ENCODE peak calls at places on chromosomes 4 and X, in nine cellular contexts. W, X, K, M, I, A, B, G and C are unnamed samples.

GRCh38 chr4:81452452-81453011 is 19.2 kb downstream of the RASGEF1B start:
- DNase-seq in W (no peak), X (no peak), K (no peak), M (no peak), I (no peak), A (no peak), B (peak; percentile 80), G (no peak), C (no peak)

GRCh38 chr4:37601527-37601926 is 84.6 kb downstream of the RELL1 start:
- DNase-seq in W (peak; percentile 14), X (no peak), K (no peak), M (no peak), I (no peak), A (no peak), B (peak; percentile 44), G (no peak), C (peak; percentile 36)

GRCh38 chrX:43860646-43861370 is 21.4 kb downstream of the MAOB start:
- DNase-seq in W (no peak), X (no peak), K (no peak), M (no peak), I (no peak), A (no peak), B (peak; percentile 59), G (no peak), C (peak; percentile 33)

GRCh38 chrX:57104406-57104805 is 16.9 kb downstream of the SPIN2B start:
- DNase-seq in W (no peak), X (no peak), K (no peak), M (no peak), I (no peak), A (no peak), B (no peak), G (no peak), C (no peak)

GRCh38 chrX:16712116-16712824 is at the start of gene CTPS2:
- DNase-seq in W (no peak), X (peak; percentile 65), K (peak; percentile 77), M (peak; percentile 66), I (peak; percentile 69), A (peak; percentile 46), B (peak; percentile 28), G (peak; percentile 64), C (no peak)

GRCh38 chrX:16826207-16826606 is 39.9 kb downstream of the TXLNG start:
- DNase-seq in W (no peak), X (no peak), K (no peak), M (peak; percentile 45), I (no peak), A (no peak), B (peak; percentile 43), G (no peak), C (no peak)

GRCh38 chr4:111905511-111905910 is 239.7 kb upstream of the FAM241A start:
- DNase-seq in W (no peak), X (no peak), K (no peak), M (no peak), I (no peak), A (no peak), B (no peak), G (no peak), C (no peak)

GRCh38 chr4:6321361-6321760 is 51.7 kb downstream of the WFS1 start:
- DNase-seq in W (no peak), X (no peak), K (no peak), M (no peak), I (no peak), A (no peak), B (no peak), G (no peak), C (no peak)

GRCh38 chr4:182939680-182940079 is 22.5 kb upstream of the DCTD start:
- DNase-seq in W (no peak), X (no peak), K (no peak), M (no peak), I (no peak), A (no peak), B (no peak), G (no peak), C (no peak)

GRCh38 chr4:101217353-101218031 is 129.8 kb downstream of the PPP3CA start:
- DNase-seq in W (no peak), X (no peak), K (no peak), M (no peak), I (no peak), A (no peak), B (no peak), G (no peak), C (no peak)

GRCh38 chr4:26298198-26298950 is 22.4 kb upstream of the RBPJ start:
- DNase-seq in W (no peak), X (no peak), K (no peak), M (no peak), I (no peak), A (no peak), B (no peak), G (no peak), C (peak; percentile 83)

GRCh38 chr4:7647932-7648812 is 213.4 kb upstream of the PSAPL1 start:
- DNase-seq in W (no peak), X (no peak), K (no peak), M (no peak), I (no peak), A (no peak), B (no peak), G (peak; percentile 35), C (no peak)

GRCh38 chr4:66927937-66928336 is 617.4 kb downstream of the CENPC start:
- DNase-seq in W (no peak), X (no peak), K (no peak), M (no peak), I (no peak), A (no peak), B (no peak), G (no peak), C (no peak)

GRCh38 chr4:84931961-84932360 is 34.5 kb downstream of the WDFY3 start:
- DNase-seq in W (no peak), X (no peak), K (no peak), M (no peak), I (no peak), A (no peak), B (peak; percentile 29), G (no peak), C (no peak)

GRCh38 chr4:6179362-6179761 is 21.0 kb downstream of the JAKMIP1 start:
- DNase-seq in W (no peak), X (no peak), K (no peak), M (no peak), I (no peak), A (no peak), B (no peak), G (peak; percentile 59), C (no peak)

GRCh38 chr4:5893013-5893580 is at the start of gene CRMP1:
- DNase-seq in W (no peak), X (no peak), K (no peak), M (no peak), I (peak; percentile 85), A (peak; percentile 81), B (no peak), G (no peak), C (no peak)

GRCh38 chrX:1281511-1281910 is 12.9 kb downstream of the CSF2RA start:
- DNase-seq in W (no peak), X (no peak), K (no peak), M (no peak), I (no peak), A (no peak), B (no peak), G (no peak), C (no peak)

GRCh38 chr4:93897559-93897958 is 69.0 kb downstream of the ATOH1 start:
- DNase-seq in W (no peak), X (no peak), K (no peak), M (peak; percentile 22), I (no peak), A (no peak), B (peak; percentile 33), G (no peak), C (no peak)

DNA sequence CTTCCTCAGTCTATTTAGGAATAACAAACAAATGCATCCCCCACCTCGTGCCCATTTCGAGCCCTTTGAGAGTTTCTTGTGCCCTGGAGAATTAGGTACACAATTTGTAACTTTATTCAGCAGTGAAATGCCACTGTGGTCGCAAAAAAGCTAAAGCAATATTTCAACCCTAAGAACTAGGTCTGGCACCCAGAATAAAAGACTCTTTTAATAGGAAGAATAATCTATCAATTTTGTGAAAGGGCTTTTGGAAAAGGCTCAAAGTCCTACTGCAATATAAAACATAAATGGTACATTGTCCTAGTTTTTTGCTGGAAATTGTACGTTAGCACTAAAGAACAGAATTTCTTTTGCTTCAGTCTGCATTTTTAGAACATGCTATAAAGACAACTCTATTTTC is 304.6 kb upstream of the TENM3 start:
- DNase-seq in W (no peak), X (no peak), K (no peak), M (no peak), I (no peak), A (no peak), B (no peak), G (no peak), C (no peak)
- TF ChIP-seq CTCF in W (no peak), X (no peak), K (no peak), M (no peak), I (no peak), A (no peak), B (no peak), G (no peak), C (no peak)

DNA sequence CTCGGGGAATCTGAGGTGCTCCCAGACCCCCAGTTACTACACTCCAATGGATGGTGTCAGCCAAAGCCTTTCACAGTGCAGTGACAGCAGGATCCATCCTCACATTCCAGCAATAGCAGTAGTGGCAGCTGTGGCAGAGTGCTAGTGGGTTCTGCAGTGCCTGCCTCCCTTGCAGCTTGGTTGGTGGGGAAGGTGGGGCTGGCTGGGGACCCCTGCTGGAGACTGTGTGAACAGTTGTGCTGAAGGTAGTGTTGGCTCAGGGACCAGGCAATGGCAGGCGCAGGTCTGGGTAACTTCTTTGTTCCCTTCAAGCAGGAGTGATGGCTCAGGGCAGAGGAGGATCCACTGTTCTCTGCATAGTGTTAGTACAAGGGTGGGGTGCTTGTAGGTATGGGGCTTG is 343.7 kb upstream of the TRAM1L1 start:
- DNase-seq in W (no peak), X (no peak), K (no peak), M (no peak), I (no peak), A (peak; percentile 44), B (no peak), G (peak; percentile 6), C (no peak)
- TF ChIP-seq CTCF in W (no peak), X (no peak), K (no peak), M (peak; percentile 35), I (no peak), A (no peak), B (no peak), G (no peak), C (no peak)

GRCh38 chr4:88528861-88529260 is 5.3 kb upstream of the PYURF start:
- DNase-seq in W (no peak), X (no peak), K (no peak), M (no peak), I (no peak), A (no peak), B (no peak), G (no peak), C (no peak)
- TF ChIP-seq CTCF in W (no peak), X (no peak), K (no peak), M (peak; percentile 40), I (no peak), A (no peak), B (no peak), G (peak; percentile 40), C (no peak)

DNA sequence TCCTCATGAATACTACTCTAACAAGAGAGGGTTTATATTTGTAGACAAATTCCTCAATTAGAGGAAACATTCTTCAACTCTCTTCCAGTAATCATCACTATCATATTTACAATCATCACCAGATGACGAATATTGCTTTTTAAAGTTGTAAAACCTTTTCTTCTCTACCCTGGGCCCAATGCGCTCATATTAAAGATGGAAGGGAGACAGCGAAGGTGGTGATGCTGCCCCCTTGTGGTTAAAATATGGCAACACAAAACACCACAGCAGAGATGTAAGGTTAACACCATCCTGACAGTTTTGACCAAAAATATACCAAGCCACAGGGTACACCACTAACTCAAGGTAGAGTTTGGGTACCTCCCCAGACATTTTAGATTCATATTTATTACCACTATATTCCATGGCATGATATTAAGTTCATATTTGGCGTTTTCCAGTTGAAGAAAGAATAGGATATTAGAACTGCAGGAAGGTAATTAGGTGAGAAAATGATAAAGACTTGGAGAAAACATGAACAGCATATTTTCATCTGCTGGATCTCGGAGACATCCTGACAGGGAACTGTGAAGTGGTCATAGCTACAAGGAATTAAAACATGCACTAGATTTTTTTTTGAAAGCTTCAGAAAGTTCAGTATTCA is 72.8 kb downstream of the SLC9A7 start:
- DNase-seq in W (no peak), X (no peak), K (no peak), M (peak; percentile 54), I (peak; percentile 38), A (peak; percentile 22), B (peak; percentile 25), G (peak; percentile 53), C (peak; percentile 6)
- TF ChIP-seq CTCF in W (peak; percentile 38), X (peak; percentile 44), K (peak; percentile 48), M (peak; percentile 85), I (peak; percentile 65), A (peak; percentile 29), B (peak; percentile 53), G (peak; percentile 60), C (peak; percentile 63)